ENCODE peak calls at places on chromosomes 11 and 22, in seven cellular contexts. Q is body of pancreas, B is IMR-90, X is breast epithelium, H is adrenal gland, D is uterus, N is ovary. L is an unnamed sample. For H3K4me1, the result is how much of the 10 kb centered on the place peaks cover.

GRCh38 chr22:49009359-49010063 is 818.2 kb downstream of the BRD1 start:
- DNase-seq in Q (no peak), B (no peak), X (no peak), H (peak), D (no peak), N (no peak), L (no peak)

GRCh38 chr11:11604340-11604992 is 17.3 kb downstream of the GALNT18 start:
- DNase-seq in Q (no peak), B (no peak), X (no peak), H (no peak), D (no peak), N (no peak), L (no peak)

GRCh38 chr11:20277014-20277413 is 86.5 kb upstream of the HTATIP2 start:
- DNase-seq in Q (no peak), B (no peak), X (no peak), H (no peak), D (no peak), N (no peak), L (no peak)

GRCh38 chr11:36447514-36447913 is 62.6 kb downstream of the TRAF6 start:
- DNase-seq in Q (no peak), B (no peak), X (no peak), H (no peak), D (no peak), N (no peak), L (no peak)

GRCh38 chr11:102581091-102581490 is 44.0 kb downstream of the MMP20 start:
- DNase-seq in Q (no peak), B (no peak), X (no peak), H (no peak), D (no peak), N (no peak), L (no peak)

GRCh38 chr22:20575724-20576444 is 68.5 kb downstream of the MED15 start:
- DNase-seq in Q (no peak), B (no peak), X (no peak), H (no peak), D (no peak), N (no peak), L (no peak)

GRCh38 chr11:2752204-2752772 is 52.5 kb upstream of the KCNQ1OT1 start:
- DNase-seq in Q (no peak), B (peak), X (no peak), H (peak), D (no peak), N (no peak), L (peak)

GRCh38 chr11:74687237-74688005 is 43.8 kb downstream of the CHRDL2 start:
- DNase-seq in Q (no peak), B (peak), X (no peak), H (no peak), D (no peak), N (no peak), L (no peak)

GRCh38 chr22:43377486-43377995 is 34.3 kb upstream of the MPPED1 start:
- DNase-seq in Q (no peak), B (peak), X (no peak), H (no peak), D (no peak), N (peak), L (peak)

GRCh38 chr22:34068011-34068410 is 147.7 kb upstream of the LARGE1 start:
- DNase-seq in Q (no peak), B (no peak), X (no peak), H (no peak), D (no peak), N (no peak), L (no peak)

GRCh38 chr22:30887418-30887817 is 81.2 kb downstream of the MORC2 start:
- DNase-seq in Q (no peak), B (no peak), X (no peak), H (no peak), D (no peak), N (no peak), L (no peak)

GRCh38 chr11:27390959-27391326 is 27.9 kb upstream of the CCDC34 start:
- DNase-seq in Q (no peak), B (peak), X (no peak), H (no peak), D (no peak), N (no peak), L (no peak)

GRCh38 chr11:125724125-125724524 is 22.0 kb upstream of the PATE1 start:
- DNase-seq in Q (no peak), B (peak), X (no peak), H (no peak), D (no peak), N (no peak), L (no peak)

GRCh38 chr11:27100534-27100933 is 59.9 kb downstream of the BBOX1 start:
- DNase-seq in Q (no peak), B (no peak), X (no peak), H (no peak), D (no peak), N (no peak), L (no peak)

GRCh38 chr22:37202706-37203105 is 9.6 kb downstream of the SSTR3 start:
- DNase-seq in Q (no peak), B (no peak), X (no peak), H (peak), D (no peak), N (no peak), L (no peak)

GRCh38 chr22:49728566-49729271 is 99.0 kb downstream of the BRD1 start:
- DNase-seq in Q (no peak), B (no peak), X (no peak), H (no peak), D (no peak), N (no peak), L (no peak)

GRCh38 chr22:36135306-36135705 is 25.2 kb downstream of the APOL3 start:
- DNase-seq in Q (no peak), B (no peak), X (no peak), H (no peak), D (no peak), N (no peak), L (no peak)

GRCh38 chr22:29427176-29427760 is 11.1 kb upstream of the RFPL1 start:
- DNase-seq in Q (no peak), B (no peak), X (no peak), H (no peak), D (no peak), N (no peak), L (no peak)

GRCh38 chr11:63760487-63761079 is 8.0 kb downstream of the ZFTA start:
- DNase-seq in Q (no peak), B (no peak), X (no peak), H (no peak), D (no peak), N (no peak), L (no peak)

GRCh38 chr11:56887940-56888339 is 100.8 kb upstream of the OR5AK2 start:
- DNase-seq in Q (no peak), B (no peak), X (no peak), H (no peak), D (no peak), N (no peak), L (no peak)

GRCh38 chr11:96324912-96325311 is 18.1 kb downstream of the MAML2 start:
- DNase-seq in Q (no peak), B (peak), X (no peak), H (no peak), D (no peak), N (no peak), L (no peak)

GRCh38 chr11:121964591-121964990 is 151.4 kb downstream of the BLID start:
- DNase-seq in Q (no peak), B (peak), X (no peak), H (no peak), D (no peak), N (no peak), L (no peak)

GRCh38 chr22:48921411-48921903 is 906.2 kb downstream of the BRD1 start:
- DNase-seq in Q (no peak), B (no peak), X (no peak), H (no peak), D (no peak), N (no peak), L (no peak)

GRCh38 chr11:15893080-15893492 is 463.3 kb downstream of the SOX6 start:
- DNase-seq in Q (no peak), B (peak), X (no peak), H (no peak), D (no peak), N (no peak), L (no peak)

GRCh38 chr22:37739611-37740049 is 42.8 kb downstream of the TRIOBP start:
- DNase-seq in Q (no peak), B (no peak), X (no peak), H (no peak), D (peak), N (peak), L (no peak)

GRCh38 chr11:44729718-44730117 is 3.0 kb downstream of the TSPAN18 start:
- DNase-seq in Q (no peak), B (no peak), X (no peak), H (peak), D (no peak), N (no peak), L (no peak)

GRCh38 chr22:36267058-36267457 is 14.1 kb downstream of the APOL1 start:
- DNase-seq in Q (no peak), B (no peak), X (no peak), H (no peak), D (no peak), N (no peak), L (no peak)

GRCh38 chr11:44014968-44015623 is 32.7 kb upstream of the ACCSL start:
- DNase-seq in Q (no peak), B (peak), X (no peak), H (no peak), D (peak), N (no peak), L (no peak)

GRCh38 chr11:84722583-84723108 is 904.5 kb downstream of the DLG2 start:
- DNase-seq in Q (no peak), B (no peak), X (no peak), H (no peak), D (no peak), N (no peak), L (no peak)

GRCh38 chr11:102111011-102111786 is 952 bp downstream of the YAP1 start:
- DNase-seq in Q (peak), B (peak), X (peak), H (peak), D (peak), N (peak), L (peak)

GRCh38 chr11:17352925-17353227 is 1.3 kb downstream of the NCR3LG1 start:
- DNase-seq in Q (peak), B (peak), X (no peak), H (peak), D (peak), N (peak), L (peak)

GRCh38 chr11:17353228-17354021 is 1.8 kb downstream of the NCR3LG1 start:
- DNase-seq in Q (peak), B (peak), X (peak), H (peak), D (peak), N (peak), L (peak)

GRCh38 chr11:17351171-17351509 is 460 bp upstream of the NCR3LG1 start:
- DNase-seq in Q (no peak), B (no peak), X (no peak), H (no peak), D (no peak), N (no peak), L (no peak)

GRCh38 chr11:17351510-17352176 is at the start of gene NCR3LG1:
- DNase-seq in Q (peak), B (peak), X (peak), H (peak), D (peak), N (peak), L (peak)

DNA sequence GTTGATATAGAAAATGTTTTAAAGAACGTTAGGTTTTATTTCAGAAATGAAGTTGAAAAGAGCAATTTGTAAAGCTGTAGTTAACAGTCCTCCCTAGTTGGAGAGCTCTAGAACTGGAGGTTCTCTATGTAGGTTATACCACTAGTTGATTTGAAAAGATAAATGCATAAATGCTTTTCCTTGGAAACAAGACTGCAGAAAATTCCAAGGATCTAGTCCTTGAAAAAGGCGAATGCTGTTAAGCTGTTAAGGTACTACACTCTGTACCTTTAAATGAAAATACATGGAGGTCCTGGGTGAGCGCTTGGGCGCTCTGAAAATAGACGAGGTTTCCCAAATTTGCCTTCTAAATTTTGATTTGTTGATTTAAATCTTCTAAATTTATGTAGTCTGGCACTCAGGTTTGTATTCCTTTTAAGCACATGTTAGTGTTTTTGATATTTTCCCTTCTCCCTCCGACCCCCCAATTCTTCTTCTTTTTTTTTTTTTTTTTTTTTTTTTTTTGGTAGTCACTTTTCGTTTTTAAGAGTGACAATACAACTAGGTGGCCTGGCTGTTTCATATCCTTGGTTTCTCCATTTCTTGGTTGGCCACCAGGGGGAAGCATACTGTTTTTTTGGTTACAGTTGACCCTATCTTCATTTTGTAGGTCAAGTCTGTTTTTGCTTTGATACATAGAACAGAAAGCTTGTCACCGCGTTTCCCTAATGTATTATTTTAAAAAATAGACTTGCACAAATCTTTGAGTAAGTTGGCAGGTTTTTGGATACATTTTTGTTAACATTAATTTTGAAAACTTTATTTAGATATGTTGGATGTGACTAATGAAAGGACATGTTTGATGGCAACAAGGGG is 2.7 kb downstream of the NCR3LG1 start:
- DNase-seq in Q (peak), B (peak), X (peak), H (peak), D (peak), N (peak), L (peak)
- TF ChIP-seq CTCF in Q (no peak), B (peak), X (no peak), H (peak), D (peak), N (peak), L (peak)

GRCh38 chr11:78905756-78906155 is 331.1 kb upstream of the NARS2 start:
- DNase-seq in Q (no peak), B (no peak), X (no peak), H (peak), D (no peak), N (no peak), L (peak)
- H3K4me1 ChIP-seq in Q (under half), B (under half), X (under half), H (under half), D (under half), N (under half), L (under half)

GRCh38 chr11:65917434-65918210 is 1.2 kb downstream of the C11orf68 start:
- DNase-seq in Q (no peak), B (no peak), X (no peak), H (peak), D (peak), N (no peak), L (peak)
- TF ChIP-seq POLR2A in Q (no peak), B (no peak), X (no peak), H (no peak), D (no peak), N (no peak), L (no peak)

GRCh38 chr11:69166186-69167115 is 10.7 kb downstream of the SMIM38 start:
- DNase-seq in Q (no peak), B (peak), X (no peak), H (peak), D (peak), N (no peak), L (no peak)
- TF ChIP-seq CTCF in Q (no peak), B (peak), X (no peak), H (peak), D (no peak), N (no peak), L (no peak)

DNA sequence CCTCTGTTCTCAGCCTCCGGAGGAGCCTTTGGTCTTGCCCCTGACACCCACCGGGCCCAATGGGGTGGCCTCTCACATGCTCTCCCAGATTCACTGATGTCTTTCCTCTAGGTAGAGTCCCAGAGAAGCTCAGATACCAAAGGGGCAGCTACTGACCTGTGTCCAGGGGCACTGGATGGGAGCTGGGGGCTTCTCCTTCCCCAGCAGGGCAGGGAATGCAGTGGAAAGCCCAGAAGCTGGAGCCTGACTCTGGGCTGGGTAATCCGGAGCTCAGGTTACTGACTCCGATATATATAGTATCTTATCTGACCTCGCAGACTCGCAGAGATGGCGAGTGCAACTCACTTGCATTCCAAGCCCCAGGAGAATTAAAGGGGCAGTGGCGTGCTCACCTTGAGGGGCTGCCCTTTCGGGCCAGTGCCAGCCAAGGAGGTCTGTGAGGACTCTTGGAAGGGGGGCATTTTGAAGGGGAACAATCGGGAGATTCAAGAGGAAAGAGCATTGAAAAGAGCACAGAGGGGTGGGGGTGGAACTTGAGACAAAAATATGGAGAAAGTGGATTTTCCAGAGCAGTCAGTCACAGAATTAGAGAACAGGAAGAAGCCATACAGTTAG is 2.5 kb downstream of the USP2 start:
- DNase-seq in Q (no peak), B (no peak), X (no peak), H (peak), D (no peak), N (no peak), L (no peak)
- H3K4me1 ChIP-seq in Q (half or more), B (under half), X (under half), H (under half), D (under half), N (under half), L (under half)

GRCh38 chr11:17014774-17015638 is 792 bp upstream of the PLEKHA7 start:
- DNase-seq in Q (peak), B (no peak), X (no peak), H (no peak), D (no peak), N (no peak), L (peak)
- TF ChIP-seq POLR2A in Q (no peak), B (no peak), X (no peak), H (no peak), D (no peak), N (no peak), L (no peak)

GRCh38 chr11:73597956-73598718 is at the start of gene FAM168A:
- DNase-seq in Q (peak), B (peak), X (peak), H (peak), D (peak), N (peak), L (peak)
- TF ChIP-seq CTCF in Q (no peak), B (peak), X (peak), H (peak), D (peak), N (peak), L (peak)

GRCh38 chr11:119880873-119881272 is 151.9 kb upstream of the NECTIN1 start:
- DNase-seq in Q (no peak), B (no peak), X (no peak), H (no peak), D (no peak), N (no peak), L (no peak)

GRCh38 chr11:119876841-119877240 is 147.8 kb upstream of the NECTIN1 start:
- DNase-seq in Q (no peak), B (no peak), X (no peak), H (no peak), D (no peak), N (no peak), L (no peak)

GRCh38 chr11:119875841-119876600 is 147.0 kb upstream of the NECTIN1 start:
- DNase-seq in Q (no peak), B (no peak), X (no peak), H (no peak), D (no peak), N (no peak), L (no peak)

GRCh38 chr11:119880143-119880542 is 151.1 kb upstream of the NECTIN1 start:
- DNase-seq in Q (no peak), B (no peak), X (no peak), H (no peak), D (no peak), N (no peak), L (no peak)

DNA sequence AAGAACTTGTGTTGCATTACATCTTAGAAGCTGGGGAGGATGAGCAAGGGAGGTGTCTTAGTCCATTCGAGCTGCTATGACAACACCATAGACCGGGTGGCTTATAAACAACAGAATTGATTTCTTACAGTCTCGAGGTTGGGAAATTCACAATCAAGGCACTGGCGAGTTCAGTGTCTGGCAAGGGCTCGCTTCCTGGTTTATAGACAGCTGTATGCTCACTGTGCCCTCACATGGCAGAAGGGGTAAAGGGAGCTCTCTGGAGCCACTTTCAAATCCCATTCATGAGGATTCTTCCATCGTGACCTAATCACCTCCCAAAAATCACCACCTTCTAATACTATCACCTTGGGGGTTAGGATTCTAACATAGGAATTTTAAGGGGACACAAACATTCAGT is 150.0 kb upstream of the NECTIN1 start:
- DNase-seq in Q (no peak), B (no peak), X (no peak), H (no peak), D (no peak), N (no peak), L (no peak)
- H3K4me1 ChIP-seq in Q (under half), B (under half), X (under half), H (under half), D (under half), N (under half), L (under half)

DNA sequence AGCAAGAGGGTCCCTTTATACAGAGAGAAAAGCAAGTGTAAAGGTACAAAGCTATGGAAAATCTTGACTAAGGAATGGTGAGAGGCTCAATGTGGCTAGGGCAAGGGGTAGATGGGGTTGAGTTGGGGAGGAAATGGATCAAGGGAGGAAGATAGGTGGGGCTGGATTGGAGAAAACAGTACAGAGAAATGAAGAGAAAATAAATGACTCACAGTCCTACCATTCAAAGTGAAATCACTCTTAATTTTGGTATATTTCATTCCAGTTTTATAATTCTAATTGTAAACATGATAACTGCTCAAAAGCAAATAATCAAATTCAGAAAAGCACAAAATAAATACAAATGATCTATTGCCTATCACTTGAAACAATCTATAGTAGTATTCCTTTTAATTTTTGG is 16.6 kb downstream of the UBE4A start:
- DNase-seq in Q (no peak), B (no peak), X (no peak), H (no peak), D (no peak), N (no peak), L (no peak)
- TF ChIP-seq POLR2A in Q (no peak), B (no peak), X (no peak), H (no peak), D (no peak), N (no peak), L (no peak)